ENCODE peak calls at places on chromosomes 4 and X, in nine cellular contexts. S, Y, M, E, T, Q, W, I and B are unnamed samples. For H3K4me1, the result is how much of the 10 kb centered on the place peaks cover.

GRCh38 chr4:124423160-124423559 is 289.4 kb downstream of the ANKRD50 start:
- DNase-seq in M (no peak), E (no peak), I (no peak), S (peak), Q (no peak), Y (no peak), W (no peak), T (peak), B (no peak)

GRCh38 chr4:2936773-2937145 is 26.4 kb downstream of the NOP14 start:
- DNase-seq in T (peak), S (peak), Q (peak), M (peak), I (no peak), E (peak), Y (no peak), W (no peak), B (no peak)

GRCh38 chr4:4784379-4784778 is 75.1 kb upstream of the MSX1 start:
- DNase-seq in W (no peak), M (no peak), S (no peak), Q (no peak), E (no peak), T (no peak), Y (no peak), I (no peak), B (no peak)

GRCh38 chr4:128068927-128069326 is 7.8 kb downstream of the LARP1B start:
- DNase-seq in Q (peak), T (no peak), S (no peak), E (no peak), M (no peak), I (no peak), Y (no peak), W (no peak), B (no peak)

GRCh38 chr4:76383001-76383400 is 37.9 kb downstream of the CCDC158 start:
- DNase-seq in Q (no peak), T (no peak), Y (no peak), E (no peak), I (no peak), S (no peak), W (no peak), M (no peak), B (no peak)

GRCh38 chr4:85607624-85608023 is 132.7 kb downstream of the ARHGAP24 start:
- DNase-seq in T (no peak), E (peak), Y (no peak), M (peak), S (no peak), Q (peak), I (no peak), W (no peak), B (no peak)

GRCh38 chr4:87849612-87850011 is 16.8 kb downstream of the MEPE start:
- DNase-seq in M (no peak), Y (no peak), Q (no peak), T (peak), S (no peak), I (no peak), W (no peak), E (no peak), B (no peak)

GRCh38 chr4:80069837-80070788 is 2.9 kb downstream of the ANTXR2 start:
- DNase-seq in Q (no peak), M (no peak), W (no peak), E (no peak), Y (no peak), I (no peak), T (peak), S (no peak), B (no peak)

GRCh38 chr4:25860586-25861421 is 2.0 kb downstream of the SEL1L3 start:
- DNase-seq in I (no peak), W (no peak), M (peak), E (no peak), S (peak), T (no peak), Y (no peak), Q (peak), B (no peak)

GRCh38 chr4:140113653-140114052 is 40.3 kb downstream of the MAML3 start:
- DNase-seq in Q (no peak), S (no peak), W (no peak), Y (no peak), E (no peak), I (no peak), M (no peak), T (no peak), B (no peak)

GRCh38 chr4:55866973-55867574 is 13.6 kb downstream of the EXOC1 start:
- DNase-seq in I (no peak), S (peak), E (peak), M (no peak), Q (peak), W (no peak), T (peak), Y (peak), B (no peak)

GRCh38 chr4:155515444-155515843 is 138.7 kb upstream of the MAP9 start:
- DNase-seq in Y (no peak), E (no peak), Q (no peak), M (no peak), T (no peak), S (no peak), W (no peak), I (no peak), B (no peak)

GRCh38 chrX:53422915-53423268 is 219 bp downstream of the RIBC1 start:
- DNase-seq in I (no peak), W (no peak), Y (no peak), Q (no peak), S (no peak), E (no peak), M (no peak), T (no peak), B (no peak)

GRCh38 chrX:15567886-15568616 is 32.7 kb downstream of the ACE2 start:
- DNase-seq in S (peak), I (no peak), M (no peak), Q (no peak), W (no peak), Y (no peak), E (no peak), T (no peak), B (no peak)

GRCh38 chr4:113756005-113756410 is 5.5 kb downstream of the CAMK2D start:
- DNase-seq in E (peak), M (no peak), Q (peak), Y (no peak), I (no peak), T (peak), S (no peak), W (no peak), B (no peak)

GRCh38 chrX:2391869-2392606 is 108.7 kb downstream of the DHRSX start:
- DNase-seq in S (peak), I (no peak), T (peak), Y (no peak), M (no peak), W (no peak), E (no peak), Q (peak), B (no peak)

GRCh38 chr4:184170996-184171395 is 46.7 kb downstream of the ENPP6 start:
- DNase-seq in M (no peak), Y (no peak), S (no peak), I (no peak), E (no peak), T (peak), W (no peak), Q (no peak), B (no peak)

GRCh38 chr4:40980318-40980883 is 230.6 kb downstream of the NSUN7 start:
- DNase-seq in M (no peak), T (no peak), W (no peak), Y (no peak), E (no peak), I (no peak), Q (peak), S (no peak), B (no peak)

GRCh38 chrX:17032351-17032750 is 85.9 kb downstream of the REPS2 start:
- DNase-seq in Q (no peak), T (peak), E (no peak), W (no peak), Y (no peak), S (no peak), M (no peak), I (no peak), B (no peak)

GRCh38 chr4:146585761-146586333 is 52.8 kb upstream of the POU4F2 start:
- DNase-seq in S (peak), Q (no peak), I (no peak), M (no peak), W (no peak), Y (no peak), T (peak), E (no peak), B (no peak)

GRCh38 chr4:82519072-82519471 is 42.7 kb downstream of the TMEM150C start:
- DNase-seq in Q (no peak), T (peak), M (no peak), Y (no peak), E (no peak), I (no peak), W (no peak), S (peak), B (no peak)

GRCh38 chrX:46572295-46572936 is 1.1 kb upstream of the CHST7 start:
- DNase-seq in W (no peak), T (no peak), Y (peak), Q (peak), E (peak), I (no peak), M (no peak), S (no peak), B (no peak)

GRCh38 chr4:94458682-94459081 is 6.9 kb downstream of the PDLIM5 start:
- DNase-seq in I (no peak), T (no peak), E (no peak), Y (no peak), M (no peak), S (no peak), W (no peak), Q (no peak), B (no peak)
- H3K4me3 ChIP-seq in I (peak), T (no peak), E (no peak), Y (no peak), M (no peak), S (no peak), W (no peak), Q (no peak), B (peak)

DNA sequence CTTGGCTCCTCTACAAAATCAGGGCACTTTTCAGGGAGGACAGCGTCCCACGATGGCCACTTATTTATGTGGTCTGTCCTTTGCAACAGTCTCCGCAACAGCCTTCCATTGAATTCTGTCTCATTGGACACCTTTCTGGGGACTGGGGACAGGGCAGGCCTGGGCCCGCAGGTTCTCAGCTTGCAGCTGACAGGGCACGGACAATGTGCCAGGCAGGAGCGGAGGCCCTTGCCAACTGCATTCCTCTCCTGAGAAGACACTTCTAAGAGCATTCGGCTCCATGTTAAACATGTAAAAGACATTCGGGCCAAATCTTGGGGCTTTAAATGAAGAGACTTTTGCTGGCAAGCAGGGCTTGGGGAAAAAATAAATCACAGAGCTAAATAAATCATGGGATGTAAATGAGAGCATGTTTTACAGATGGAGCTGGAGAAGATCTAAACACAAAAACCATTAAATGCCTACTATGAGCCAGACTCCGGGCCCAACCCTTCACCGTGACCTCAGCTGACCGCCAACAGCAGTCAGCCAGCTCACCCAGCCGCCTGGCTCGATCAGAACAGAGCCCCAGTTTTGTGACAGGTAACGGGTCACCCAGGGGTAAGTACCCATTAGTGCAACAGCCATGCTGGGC is 14.9 kb downstream of the WDR1 start:
- DNase-seq in M (no peak), Y (no peak), S (no peak), T (no peak), Q (no peak), E (no peak), W (no peak), I (no peak), B (peak)
- H3K4me1 ChIP-seq in M (under half), Y (half or more), S (under half), T (half or more), Q (under half), E (under half), W (under half), I (half or more), B (under half)

GRCh38 chr4:110620352-110621327 is 2.2 kb downstream of the PITX2 start:
- DNase-seq in I (peak), W (no peak), Q (no peak), S (peak), Y (no peak), T (peak), M (peak), E (no peak), B (peak)
- H3K4me3 ChIP-seq in I (peak), W (no peak), Q (no peak), S (peak), Y (no peak), T (no peak), M (no peak), E (no peak), B (peak)

GRCh38 chr4:152674359-152674758 is 5.4 kb downstream of the TMEM154 start:
- DNase-seq in E (no peak), W (no peak), Y (no peak), S (no peak), Q (no peak), T (no peak), I (no peak), M (no peak), B (no peak)
- H3K4me1 ChIP-seq in E (under half), W (under half), Y (under half), S (under half), Q (under half), T (under half), I (under half), M (under half), B (under half)

GRCh38 chr4:53376900-53377299 is 541 bp upstream of the FIP1L1 start:
- DNase-seq in Y (no peak), I (no peak), M (no peak), Q (peak), T (no peak), S (no peak), E (no peak), W (no peak), B (no peak)
- H3K4me3 ChIP-seq in Y (peak), I (peak), M (peak), Q (peak), T (peak), S (peak), E (peak), W (peak), B (peak)

GRCh38 chr4:8379281-8379680 is 61.2 kb downstream of the ACOX3 start:
- DNase-seq in S (no peak), Y (no peak), I (no peak), E (no peak), T (no peak), W (no peak), M (no peak), Q (no peak), B (peak)
- H3K4me1 ChIP-seq in S (under half), Y (under half), I (under half), E (under half), T (under half), W (under half), M (under half), Q (under half), B (under half)

DNA sequence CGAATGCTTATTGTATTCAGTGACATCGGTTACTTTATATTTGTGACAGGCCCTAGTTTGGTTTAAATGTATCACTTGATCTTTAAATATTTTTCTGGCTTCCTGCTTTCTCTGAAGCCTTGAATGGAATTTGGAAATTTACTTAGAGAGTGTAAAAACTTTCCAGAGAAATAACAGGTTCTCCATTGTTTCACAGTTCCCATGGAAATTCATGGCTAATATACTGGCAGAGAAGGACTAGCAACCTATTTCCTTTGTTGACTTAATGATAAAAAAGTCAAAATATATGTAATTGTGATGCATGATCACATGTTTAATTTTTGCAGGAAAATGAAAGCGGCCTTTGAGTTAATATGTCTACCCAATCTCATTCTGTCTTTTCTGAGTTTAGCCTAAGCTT is 13.2 kb downstream of the NEIL3 start:
- DNase-seq in M (no peak), Y (no peak), E (no peak), T (peak), S (no peak), W (no peak), I (no peak), Q (no peak), B (no peak)
- H3K4me3 ChIP-seq in M (no peak), Y (no peak), E (no peak), T (no peak), S (no peak), W (no peak), I (no peak), Q (no peak), B (no peak)

GRCh38 chrX:12984629-12985303 is 9.9 kb downstream of the TMSB4X start:
- DNase-seq in W (no peak), M (no peak), Y (peak), Q (no peak), I (no peak), T (peak), S (peak), E (no peak), B (no peak)
- H3K4me1 ChIP-seq in W (under half), M (under half), Y (half or more), Q (under half), I (under half), T (under half), S (under half), E (half or more), B (under half)

GRCh38 chrX:40097101-40097491 is 662 bp downstream of the BCOR start:
- DNase-seq in M (peak), T (no peak), Q (peak), W (no peak), S (no peak), I (no peak), E (no peak), Y (no peak), B (peak)
- H3K4me3 ChIP-seq in M (peak), T (peak), Q (peak), W (peak), S (peak), I (peak), E (no peak), Y (peak), B (peak)

DNA sequence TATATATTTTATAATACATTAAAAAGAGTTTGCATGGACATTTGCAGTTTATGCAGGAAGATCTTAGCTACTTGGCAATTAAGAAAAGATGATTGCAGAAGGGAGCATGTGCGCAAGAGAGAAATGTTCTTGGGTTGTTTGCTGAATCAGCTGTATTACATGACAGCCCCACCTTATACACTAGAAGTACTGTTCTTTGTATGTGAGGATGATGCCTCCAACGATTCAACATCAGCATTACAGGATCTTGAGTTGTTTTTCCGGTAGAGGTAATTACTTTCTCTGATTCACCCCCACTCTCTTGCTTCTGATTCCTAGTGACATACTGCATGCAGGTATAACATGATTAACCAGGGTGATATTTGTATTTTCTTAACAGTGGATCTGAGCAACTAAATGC is 140.8 kb downstream of the PCDH7 start:
- DNase-seq in Q (no peak), M (no peak), E (no peak), I (no peak), S (peak), Y (no peak), W (no peak), T (no peak), B (no peak)
- H3K4me1 ChIP-seq in Q (under half), M (under half), E (under half), I (under half), S (under half), Y (under half), W (under half), T (under half), B (under half)